ENCODE peak calls at places on chromosomes 6 and 20, in four cellular contexts. A, P, D and M are unnamed samples.
A peak's percentile ranks its signal among the peaks of the same experiment; 100 is the strongest.

GRCh38 chr20:47024461-47024937 is 129.9 kb downstream of the EYA2 start:
- DNase-seq in P (no peak), D (no peak), A (no peak), M (no peak)

GRCh38 chr6:64113703-64114102 is 478.1 kb downstream of the PHF3 start:
- DNase-seq in P (no peak), A (no peak), D (no peak), M (no peak)

GRCh38 chr6:148427333-148427732 is 84.7 kb downstream of the SASH1 start:
- DNase-seq in D (no peak), P (no peak), A (no peak), M (no peak)

GRCh38 chr6:144159231-144159630 is 8.9 kb downstream of the STX11 start:
- DNase-seq in P (no peak), D (no peak), A (no peak), M (no peak)

GRCh38 chr6:7673063-7673536 is 52.8 kb upstream of the BMP6 start:
- DNase-seq in A (no peak), P (peak; percentile 32), D (no peak), M (no peak)

GRCh38 chr6:107121964-107122495 is 6.7 kb upstream of the BEND3 start:
- DNase-seq in A (no peak), P (no peak), D (no peak), M (no peak)

GRCh38 chr20:52001999-52002666 is 189.4 kb downstream of the ZFP64 start:
- DNase-seq in A (no peak), P (no peak), D (no peak), M (no peak)

GRCh38 chr6:164359036-164359435 is 944.5 kb downstream of the QKI start:
- DNase-seq in A (no peak), D (no peak), P (no peak), M (no peak)

GRCh38 chr6:159654483-159655098 is 38.5 kb downstream of the SOD2 start:
- DNase-seq in P (peak; percentile 65), D (no peak), A (no peak), M (no peak)

GRCh38 chr6:33247977-33248642 is 23.6 kb downstream of the VPS52 start:
- DNase-seq in D (peak; percentile 85), A (peak; percentile 82), P (peak; percentile 89), M (peak; percentile 90)

GRCh38 chr6:140542858-140543257 is 1168.4 kb upstream of the CITED2 start:
- DNase-seq in P (no peak), A (no peak), D (no peak), M (no peak)

GRCh38 chr6:106870069-106870468 is 104.5 kb downstream of the CD24 start:
- DNase-seq in P (no peak), A (no peak), D (no peak), M (no peak)

GRCh38 chr6:43096451-43097097 is 20.5 kb downstream of the PTK7 start:
- DNase-seq in A (no peak), D (no peak), P (no peak), M (no peak)